ENCODE peak calls at places on chromosomes 7 and 10, in five cellular contexts. L is ELR, Z is retina, X is Kasumi-1, R is endothelial cell. V is an unnamed sample.

GRCh38 chr7:44693641-44694313 is 54.9 kb upstream of the ZMIZ2 start:
- DNase-seq in X (no peak), Z (no peak), L (peak), R (no peak), V (no peak)

GRCh38 chr10:132591166-132591971 is 53.8 kb downstream of the INPP5A start:
- DNase-seq in L (peak), Z (no peak), R (no peak), X (no peak), V (peak)

GRCh38 chr7:69422473-69423102 is 175.7 kb upstream of the AUTS2 start:
- DNase-seq in R (no peak), L (no peak), Z (no peak), X (no peak), V (no peak)

GRCh38 chr7:114663502-114663901 is 248.9 kb downstream of the FOXP2 start:
- DNase-seq in L (peak), X (peak), R (no peak), Z (peak), V (no peak)

GRCh38 chr10:86400705-86401587 is 34.4 kb upstream of the GRID1 start:
- DNase-seq in R (peak), L (peak), Z (peak), X (no peak), V (no peak)

GRCh38 chr7:134453526-134453925 is 5.4 kb downstream of the AKR1B1 start:
- DNase-seq in L (no peak), Z (no peak), X (no peak), R (no peak), V (no peak)

GRCh38 chr7:1510780-1511154 is 6.6 kb upstream of the INTS1 start:
- DNase-seq in L (no peak), R (no peak), X (peak), Z (no peak), V (no peak)

GRCh38 chr10:112874982-112875381 is 75.1 kb upstream of the TCF7L2 start:
- DNase-seq in Z (no peak), L (no peak), X (no peak), R (no peak), V (no peak)

GRCh38 chr10:48453451-48454301 is 147.2 kb downstream of the MAPK8 start:
- DNase-seq in R (no peak), L (no peak), X (no peak), Z (no peak), V (peak)

GRCh38 chr10:88968316-88968882 is 15.8 kb upstream of the ACTA2 start:
- DNase-seq in R (no peak), Z (no peak), X (no peak), L (no peak), V (no peak)

GRCh38 chr7:121330053-121330833 is 1.4 kb downstream of the WNT16 start:
- DNase-seq in L (peak), Z (peak), R (peak), X (no peak), V (no peak)

GRCh38 chr7:92631067-92631829 is 41.1 kb upstream of the FAM133B start:
- DNase-seq in X (peak), L (no peak), Z (no peak), R (no peak), V (no peak)

GRCh38 chr7:37942934-37943610 is 22.6 kb downstream of the EPDR1 start:
- DNase-seq in X (no peak), R (peak), Z (peak), L (no peak), V (peak)

GRCh38 chr10:88456730-88457129 is 126.4 kb downstream of the RNLS start:
- DNase-seq in R (no peak), Z (no peak), L (peak), X (no peak), V (no peak)

GRCh38 chr10:110505130-110505815 is 7.6 kb downstream of the DUSP5 start:
- DNase-seq in L (no peak), Z (no peak), X (no peak), R (no peak), V (no peak)

GRCh38 chr10:24737001-24737400 is 13.3 kb upstream of the ARHGAP21 start:
- DNase-seq in Z (no peak), L (no peak), R (no peak), X (no peak), V (no peak)

GRCh38 chr7:22732556-22733126 is 5.6 kb downstream of the IL6 start:
- DNase-seq in L (peak), Z (no peak), R (no peak), X (peak), V (no peak)

GRCh38 chr10:37754538-37755323 is 102.7 kb downstream of the ZNF248 start:
- DNase-seq in Z (no peak), R (no peak), X (peak), L (peak), V (peak)

GRCh38 chr10:43965033-43965917 is 316.6 kb upstream of the ZNF32 start:
- DNase-seq in L (peak), Z (no peak), R (no peak), X (no peak), V (no peak)

V was measured in H1.